ENCODE peak calls at places on chromosomes 1 and 21, in seven cellular contexts. G is choroid plexus epithelial cell, D is A549, O is EL, L is HepG2, X is progenitor cell of endocrine pancreas, Y is adrenal gland. I is an unnamed sample.

GRCh38 chr1:228274452-228275153 is 66.8 kb downstream of the OBSCN start:
- DNase-seq in G (no peak), D (no peak), O (no peak), L (no peak), X (peak; percentile 8), Y (no peak), I (no peak)

GRCh38 chr1:15334995-15335394 is 74.7 kb upstream of the EFHD2 start:
- DNase-seq in G (no peak), D (no peak), O (no peak), L (no peak), X (no peak), Y (peak; percentile 9), I (no peak)

GRCh38 chr21:15023782-15024181 is 41.0 kb downstream of the NRIP1 start:
- DNase-seq in G (peak; percentile 47), D (no peak), O (peak; percentile 53), L (no peak), X (no peak), Y (no peak), I (no peak)

GRCh38 chr1:81738902-81739301 is 61.8 kb upstream of the ADGRL2 start:
- DNase-seq in G (no peak), D (no peak), O (no peak), L (no peak), X (no peak), Y (no peak), I (no peak)

GRCh38 chr21:44353200-44353970 is at the start of gene TRPM2:
- DNase-seq in G (peak; percentile 36), D (no peak), O (no peak), L (no peak), X (no peak), Y (no peak), I (peak; percentile 33)

GRCh38 chr21:45415188-45415942 is 10.4 kb downstream of the COL18A1 start:
- DNase-seq in G (no peak), D (no peak), O (no peak), L (no peak), X (no peak), Y (peak; percentile 14), I (no peak)

GRCh38 chr21:15514073-15514946 is 215.5 kb upstream of the USP25 start:
- DNase-seq in G (no peak), D (no peak), O (no peak), L (peak; percentile 94), X (no peak), Y (no peak), I (no peak)

GRCh38 chr1:21909286-21909759 is 27.8 kb downstream of the HSPG2 start:
- DNase-seq in G (peak; percentile 47), D (no peak), O (no peak), L (no peak), X (no peak), Y (peak; percentile 68), I (peak; percentile 94)

GRCh38 chr1:20735581-20736111 is 3.1 kb upstream of the SH2D5 start:
- DNase-seq in G (no peak), D (no peak), O (no peak), L (no peak), X (no peak), Y (no peak), I (no peak)

I was measured in fibroblast of gingiva.